ENCODE peak calls at places on chromosomes 12 and 14, in six cellular contexts. O is fibroblast of the aortic adventitia; K is A549; H is CD4-positive, alpha-beta T cell; Q is Peyer's patch; I is GM23338. D is an unnamed sample.

GRCh38 chr12:66166561-66166960 is 3.2 kb downstream of the TMBIM4 start:
- DNase-seq in Q (no peak), H (no peak), O (no peak), K (no peak), I (no peak), D (no peak)

GRCh38 chr14:104545151-104545931 is 34.2 kb upstream of the C14orf180 start:
- DNase-seq in Q (no peak), I (no peak), O (no peak), H (no peak), K (no peak), D (no peak)

GRCh38 chr14:53525608-53526007 is 372.5 kb upstream of the DDHD1 start:
- DNase-seq in I (no peak), Q (no peak), K (no peak), O (no peak), H (no peak), D (no peak)

GRCh38 chr12:108616941-108617858 is 16.5 kb downstream of the SELPLG start:
- DNase-seq in K (no peak), O (no peak), Q (peak), H (peak), I (no peak), D (no peak)

GRCh38 chr12:62446741-62447452 is 19.7 kb upstream of the MON2 start:
- DNase-seq in K (no peak), I (no peak), Q (no peak), O (no peak), H (no peak), D (no peak)

GRCh38 chr12:69396041-69396440 is 36.5 kb downstream of the YEATS4 start:
- DNase-seq in K (no peak), Q (no peak), H (no peak), I (no peak), O (no peak), D (no peak)

GRCh38 chr14:104795781-104796681 is 483 bp upstream of the AKT1 start:
- DNase-seq in I (peak), H (peak), Q (peak), K (no peak), O (no peak), D (no peak)

GRCh38 chr12:57110189-57111045 is 745 bp downstream of the STAT6 start:
- DNase-seq in H (peak), K (peak), Q (peak), I (peak), O (peak), D (no peak)

GRCh38 chr12:26434299-26434915 is 239.0 kb downstream of the SSPN start:
- DNase-seq in Q (peak), O (peak), K (peak), I (peak), H (no peak), D (no peak)

GRCh38 chr12:26197832-26198231 is 2.5 kb downstream of the SSPN start:
- DNase-seq in H (no peak), K (no peak), Q (no peak), O (no peak), I (no peak), D (no peak)

GRCh38 chr14:58738189-58738836 is 100.6 kb downstream of the DACT1 start:
- DNase-seq in Q (no peak), H (no peak), O (peak), I (no peak), K (peak), D (no peak)

GRCh38 chr14:102901633-102902032 is 20.8 kb upstream of the AMN start:
- DNase-seq in K (no peak), H (no peak), I (no peak), O (no peak), Q (peak), D (no peak)

GRCh38 chr12:124391340-124392261 is 96.7 kb downstream of the RFLNA start:
- DNase-seq in K (peak), I (no peak), O (peak), H (peak), Q (peak), D (peak)

GRCh38 chr12:110846615-110847566 is at the start of gene CCDC63:
- DNase-seq in K (peak), Q (peak), O (peak), I (peak), H (no peak), D (peak)

GRCh38 chr12:116630762-116631161 is 71.6 kb downstream of the MAP1LC3B2 start:
- DNase-seq in K (no peak), I (no peak), Q (no peak), H (no peak), O (no peak), D (no peak)

GRCh38 chr12:24562761-24563392 is 386.0 kb downstream of the BCAT1 start:
- DNase-seq in I (peak), H (no peak), K (peak), O (peak), Q (no peak), D (no peak)

GRCh38 chr14:77556946-77557345 is 58.3 kb upstream of the ISM2 start:
- DNase-seq in Q (no peak), I (no peak), H (no peak), O (no peak), K (no peak), D (no peak)

GRCh38 chr14:75323571-75323970 is 44.9 kb downstream of the FOS start:
- DNase-seq in O (peak), H (no peak), Q (no peak), K (no peak), I (no peak), D (no peak)

GRCh38 chr12:95424271-95424994 is 49.5 kb upstream of the METAP2 start:
- DNase-seq in O (peak), H (no peak), I (no peak), K (no peak), Q (no peak), D (no peak)

GRCh38 chr14:72801381-72801812 is 92.5 kb downstream of the DPF3 start:
- DNase-seq in O (peak), K (peak), Q (no peak), I (no peak), H (no peak), D (no peak)

GRCh38 chr12:121323908-121324307 is 27.4 kb upstream of the CAMKK2 start:
- DNase-seq in Q (no peak), H (no peak), K (no peak), I (no peak), O (no peak), D (no peak)

GRCh38 chr14:102502571-102502970 is 7.0 kb downstream of the ANKRD9 start:
- DNase-seq in O (no peak), K (no peak), Q (no peak), H (no peak), I (no peak), D (no peak)

GRCh38 chr12:22576473-22576872 is 32.1 kb upstream of the C2CD5 start:
- DNase-seq in H (no peak), O (no peak), K (no peak), Q (no peak), I (no peak), D (no peak)

GRCh38 chr12:121579190-121579791 is 1.5 kb downstream of the KDM2B start:
- DNase-seq in K (no peak), Q (peak), H (peak), I (peak), O (no peak), D (no peak)

GRCh38 chr12:124425667-124426066 is 130.8 kb downstream of the RFLNA start:
- DNase-seq in H (no peak), Q (no peak), I (no peak), K (no peak), O (no peak), D (no peak)

GRCh38 chr14:103019827-103020226 is 37.5 kb downstream of the CDC42BPB start:
- DNase-seq in H (no peak), O (peak), K (no peak), Q (no peak), I (no peak), D (no peak)

GRCh38 chr12:23025372-23026021 is 400.5 kb downstream of the ETNK1 start:
- DNase-seq in I (peak), H (no peak), K (no peak), Q (no peak), O (no peak), D (no peak)

GRCh38 chr12:105378821-105379400 is 48.4 kb downstream of the C12orf75 start:
- DNase-seq in O (peak), Q (no peak), K (peak), H (no peak), I (no peak), D (no peak)

GRCh38 chr12:105385141-105385540 is 54.6 kb downstream of the C12orf75 start:
- DNase-seq in H (no peak), K (no peak), Q (no peak), I (no peak), O (peak), D (no peak)

GRCh38 chr12:105386431-105386830 is 55.9 kb downstream of the C12orf75 start:
- DNase-seq in O (no peak), H (no peak), Q (no peak), K (no peak), I (no peak), D (no peak)

GRCh38 chr12:105382771-105383632 is 52.5 kb downstream of the C12orf75 start:
- DNase-seq in K (peak), I (peak), Q (no peak), H (no peak), O (peak), D (no peak)

DNA sequence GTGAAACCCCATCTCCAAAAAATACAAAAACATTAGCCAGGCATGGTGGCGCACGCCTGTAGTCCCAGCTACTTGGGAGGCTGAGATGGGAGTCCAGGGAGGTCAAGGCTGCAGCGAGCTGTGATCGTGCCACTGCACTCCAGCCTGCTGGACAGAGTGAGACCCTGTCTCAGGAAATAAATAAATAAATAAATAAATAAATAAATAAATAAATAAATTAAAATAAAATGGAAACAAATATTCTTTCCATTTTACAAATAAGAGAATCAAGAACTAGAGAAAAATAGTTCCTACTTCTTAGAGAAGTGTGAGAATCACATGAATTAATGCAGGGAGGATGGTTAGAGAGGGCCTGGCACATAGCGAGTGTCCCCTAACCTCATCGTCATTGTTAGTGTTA is 53.7 kb downstream of the C12orf75 start:
- DNase-seq in O (no peak), H (no peak), K (no peak), I (no peak), Q (no peak), D (no peak)
- TF ChIP-seq CTCF in O (no peak), H (no peak), K (no peak), I (no peak), Q (no peak), D (no peak)

DNA sequence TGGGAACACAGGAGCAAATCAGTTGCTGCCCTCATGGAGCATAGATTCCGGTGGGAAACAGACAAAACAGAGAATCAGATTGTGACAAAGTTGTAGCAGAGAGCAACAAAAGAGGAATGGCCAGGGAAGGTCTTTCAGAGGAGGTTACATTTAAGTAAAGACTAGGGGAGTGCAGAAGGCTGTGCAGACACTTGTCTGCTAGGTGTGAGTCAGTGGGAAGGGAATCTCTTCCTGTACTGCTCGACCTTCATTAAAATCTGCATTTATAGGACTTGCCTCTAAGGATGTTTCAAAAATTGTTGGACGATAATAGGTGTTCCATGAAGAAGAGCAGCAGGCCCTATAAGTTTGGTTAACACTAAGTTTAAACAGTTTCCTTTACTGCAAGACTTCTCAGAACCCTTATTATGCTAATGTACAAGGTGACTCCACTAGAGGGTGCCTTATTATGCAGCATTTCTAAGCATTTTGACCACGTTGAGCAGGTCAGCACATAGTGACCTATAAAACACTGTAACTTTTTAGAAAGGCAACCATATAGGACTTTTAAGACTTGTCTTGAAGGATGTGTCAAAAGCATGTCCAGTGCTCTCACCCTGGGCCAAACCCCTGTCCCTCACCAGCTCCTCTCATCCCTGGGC is 91.8 kb upstream of the RIC8B start:
- DNase-seq in I (peak), Q (no peak), O (peak), H (no peak), K (peak), D (no peak)
- TF ChIP-seq CTCF in I (no peak), Q (peak), O (peak), H (no peak), K (peak), D (no peak)

DNA sequence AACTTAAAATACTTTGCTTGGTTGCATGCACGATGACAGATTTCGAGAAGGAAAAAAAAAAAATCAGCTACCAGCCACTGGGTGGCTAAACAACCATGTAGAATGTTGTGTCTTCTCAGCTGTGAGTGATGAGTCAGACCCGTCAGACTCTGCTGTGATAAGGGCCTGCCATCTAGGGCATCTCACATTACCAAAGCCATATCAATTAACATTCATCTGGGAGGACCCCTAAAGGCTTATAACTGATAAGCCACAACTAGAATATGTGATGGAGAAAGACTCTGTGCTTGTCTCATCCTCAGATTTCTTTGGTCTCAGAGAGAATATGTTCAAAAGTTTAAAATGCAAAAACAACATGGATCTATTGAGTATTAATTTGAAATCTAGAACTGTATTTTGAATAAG is 111.5 kb downstream of the PAX9 start:
- DNase-seq in Q (no peak), O (no peak), H (no peak), K (peak), I (peak), D (no peak)
- TF ChIP-seq CTCF in Q (no peak), O (no peak), H (no peak), K (peak), I (peak), D (no peak)

GRCh38 chr14:23567186-23568020 is at the start of gene AP1G2:
- DNase-seq in K (peak), H (peak), O (peak), I (peak), Q (peak), D (peak)

GRCh38 chr14:23565626-23566025 is 2.0 kb downstream of the AP1G2 start:
- DNase-seq in Q (no peak), H (no peak), K (no peak), O (no peak), I (no peak), D (no peak)

GRCh38 chr14:23566112-23566781 is 1.3 kb downstream of the AP1G2 start:
- DNase-seq in K (no peak), H (no peak), Q (no peak), I (no peak), O (no peak), D (no peak)

GRCh38 chr14:23568021-23568599 is 519 bp upstream of the AP1G2 start:
- DNase-seq in K (no peak), H (no peak), O (no peak), I (no peak), Q (no peak), D (no peak)

GRCh38 chr14:23566782-23567185 is 807 bp downstream of the AP1G2 start:
- DNase-seq in H (no peak), I (no peak), O (peak), Q (no peak), K (peak), D (no peak)
- TF ChIP-seq CTCF in H (no peak), I (peak), O (peak), Q (no peak), K (peak), D (no peak)